ENCODE peak calls at places on chromosomes 11 and 22, in nine cellular contexts. T, B, S, I, A, C, Z, E and J are unnamed samples.

GRCh38 chr11:15770798-15771414 is 585.4 kb downstream of the SOX6 start:
- DNase-seq in T (peak; percentile 10), B (no peak), S (no peak), I (peak; percentile 71), A (peak; percentile 28), C (no peak), Z (peak; percentile 49), E (peak; percentile 1), J (no peak)

GRCh38 chr11:35216962-35217667 is 78.1 kb downstream of the CD44 start:
- DNase-seq in T (no peak), B (no peak), S (no peak), I (no peak), A (peak; percentile 49), C (no peak), Z (no peak), E (no peak), J (no peak)

GRCh38 chr11:118619444-118620205 is 12.2 kb downstream of the PHLDB1 start:
- DNase-seq in T (peak; percentile 98), B (no peak), S (no peak), I (peak; percentile 94), A (peak; percentile 94), C (no peak), Z (peak; percentile 99), E (peak; percentile 88), J (peak; percentile 76)

GRCh38 chr11:65225284-65226102 is 36.3 kb upstream of the POLA2 start:
- DNase-seq in T (no peak), B (peak; percentile 11), S (no peak), I (peak; percentile 70), A (peak; percentile 77), C (no peak), Z (peak; percentile 63), E (peak; percentile 17), J (peak; percentile 22)

GRCh38 chr22:49282596-49282995 is 545.1 kb downstream of the BRD1 start:
- DNase-seq in T (no peak), B (no peak), S (no peak), I (no peak), A (no peak), C (no peak), Z (no peak), E (no peak), J (no peak)

GRCh38 chr11:10072841-10073240 is 221.2 kb downstream of the SBF2 start:
- DNase-seq in T (no peak), B (no peak), S (no peak), I (no peak), A (peak; percentile 14), C (no peak), Z (peak; percentile 32), E (no peak), J (no peak)

GRCh38 chr11:92276773-92277172 is 52.2 kb downstream of the FAT3 start:
- DNase-seq in T (no peak), B (no peak), S (no peak), I (peak; percentile 40), A (no peak), C (no peak), Z (peak; percentile 67), E (peak; percentile 36), J (no peak)

GRCh38 chr22:43090130-43090789 is 1.1 kb upstream of the TTLL1 start:
- DNase-seq in T (peak; percentile 77), B (no peak), S (peak; percentile 23), I (peak; percentile 64), A (peak; percentile 89), C (no peak), Z (peak; percentile 91), E (peak; percentile 80), J (peak; percentile 57)

GRCh38 chr11:11218287-11218986 is 134.6 kb downstream of the CSNK2A3 start:
- DNase-seq in T (peak; percentile 9), B (no peak), S (no peak), I (no peak), A (no peak), C (no peak), Z (no peak), E (no peak), J (no peak)

GRCh38 chr11:21514298-21514697 is 678.6 kb upstream of the ANO5 start:
- DNase-seq in T (no peak), B (no peak), S (no peak), I (no peak), A (no peak), C (no peak), Z (no peak), E (no peak), J (no peak)

GRCh38 chr11:78223320-78223954 is 34.7 kb downstream of the USP35 start:
- DNase-seq in T (no peak), B (no peak), S (no peak), I (no peak), A (no peak), C (no peak), Z (no peak), E (no peak), J (no peak)

GRCh38 chr11:10454902-10455631 is at the start of gene AMPD3:
- DNase-seq in T (peak; percentile 82), B (no peak), S (no peak), I (peak; percentile 79), A (peak; percentile 97), C (no peak), Z (peak; percentile 94), E (peak; percentile 91), J (peak; percentile 72)

GRCh38 chr22:42805998-42806481 is 51.0 kb downstream of the ARFGAP3 start:
- DNase-seq in T (no peak), B (no peak), S (no peak), I (no peak), A (no peak), C (no peak), Z (no peak), E (no peak), J (no peak)

GRCh38 chr22:40324468-40325305 is 21.6 kb upstream of the ADSL start:
- DNase-seq in T (no peak), B (no peak), S (no peak), I (no peak), A (no peak), C (no peak), Z (no peak), E (no peak), J (no peak)

GRCh38 chr11:130677486-130678153 is 229.2 kb downstream of the ADAMTS15 start:
- DNase-seq in T (peak; percentile 98), B (no peak), S (no peak), I (peak; percentile 85), A (peak; percentile 83), C (no peak), Z (peak; percentile 95), E (peak; percentile 46), J (peak; percentile 67)

GRCh38 chr22:20141186-20142077 is 9.4 kb downstream of the CCDC188 start:
- DNase-seq in T (peak; percentile 96), B (no peak), S (no peak), I (peak; percentile 78), A (no peak), C (no peak), Z (peak; percentile 91), E (no peak), J (peak; percentile 8)

GRCh38 chr11:131668867-131669780 is 298.7 kb downstream of the NTM start:
- DNase-seq in T (no peak), B (no peak), S (no peak), I (peak; percentile 46), A (peak; percentile 20), C (no peak), Z (peak; percentile 59), E (no peak), J (no peak)

GRCh38 chr22:40477683-40478348 is 107.4 kb downstream of the SGSM3 start:
- DNase-seq in T (no peak), B (no peak), S (no peak), I (no peak), A (no peak), C (no peak), Z (no peak), E (no peak), J (no peak)